ENCODE peak calls at places on chromosome 20, in five cellular contexts. One of them, this sample, is unnamed.

GRCh38 chr20:48897298-48898044 is 24.0 kb upstream of the ARFGEF2 start:
- DNase-seq in GM12865: no peak
- DNase-seq in CD4-positive, CD25-positive, alpha-beta regulatory T cell: no peak
- DNase-seq in psoas muscle: no peak
- DNase-seq in foreskin fibroblast: peak
- DNase-seq in this sample: peak

GRCh38 chr20:10322073-10323012 is 103.7 kb downstream of the SNAP25 start:
- DNase-seq in CD4-positive, CD25-positive, alpha-beta regulatory T cell: no peak
- DNase-seq in psoas muscle: no peak
- DNase-seq in foreskin fibroblast: peak
- DNase-seq in GM12865: no peak
- DNase-seq in this sample: no peak

GRCh38 chr20:51528263-51529026 is 14.1 kb downstream of the NFATC2 start:
- DNase-seq in psoas muscle: no peak
- DNase-seq in GM12865: peak
- DNase-seq in CD4-positive, CD25-positive, alpha-beta regulatory T cell: peak
- DNase-seq in foreskin fibroblast: no peak
- DNase-seq in this sample: no peak

GRCh38 chr20:3172933-3173581 is at the start of gene LZTS3:
- DNase-seq in GM12865: peak
- DNase-seq in psoas muscle: peak
- DNase-seq in foreskin fibroblast: peak
- DNase-seq in CD4-positive, CD25-positive, alpha-beta regulatory T cell: peak
- DNase-seq in this sample: no peak

GRCh38 chr20:34747479-34747878 is 43.3 kb downstream of the TP53INP2 start:
- DNase-seq in CD4-positive, CD25-positive, alpha-beta regulatory T cell: no peak
- DNase-seq in foreskin fibroblast: no peak
- DNase-seq in GM12865: peak
- DNase-seq in psoas muscle: no peak
- DNase-seq in this sample: no peak

GRCh38 chr20:20849126-20849525 is 136.7 kb upstream of the RALGAPA2 start:
- DNase-seq in psoas muscle: no peak
- DNase-seq in GM12865: no peak
- DNase-seq in foreskin fibroblast: no peak
- DNase-seq in CD4-positive, CD25-positive, alpha-beta regulatory T cell: no peak
- DNase-seq in this sample: no peak

GRCh38 chr20:6348908-6349307 is 226.1 kb upstream of the FERMT1 start:
- DNase-seq in foreskin fibroblast: no peak
- DNase-seq in psoas muscle: no peak
- DNase-seq in GM12865: no peak
- DNase-seq in CD4-positive, CD25-positive, alpha-beta regulatory T cell: no peak
- DNase-seq in this sample: no peak

GRCh38 chr20:61629361-61630239 is 377.5 kb downstream of the CDH4 start:
- DNase-seq in CD4-positive, CD25-positive, alpha-beta regulatory T cell: no peak
- DNase-seq in GM12865: no peak
- DNase-seq in foreskin fibroblast: no peak
- DNase-seq in psoas muscle: no peak
- DNase-seq in this sample: no peak

GRCh38 chr20:62426678-62427077 is 661 bp downstream of the RBBP8NL start:
- DNase-seq in GM12865: no peak
- DNase-seq in psoas muscle: no peak
- DNase-seq in CD4-positive, CD25-positive, alpha-beta regulatory T cell: no peak
- DNase-seq in foreskin fibroblast: no peak
- DNase-seq in this sample: no peak

GRCh38 chr20:41029150-41029872 is 689 bp downstream of the TOP1 start:
- DNase-seq in psoas muscle: peak
- DNase-seq in GM12865: peak
- DNase-seq in foreskin fibroblast: no peak
- DNase-seq in CD4-positive, CD25-positive, alpha-beta regulatory T cell: peak
- DNase-seq in this sample: no peak

GRCh38 chr20:4951299-4951698 is 50.0 kb downstream of the SLC23A2 start:
- DNase-seq in GM12865: no peak
- DNase-seq in foreskin fibroblast: peak
- DNase-seq in psoas muscle: no peak
- DNase-seq in CD4-positive, CD25-positive, alpha-beta regulatory T cell: no peak
- DNase-seq in this sample: peak

DNA sequence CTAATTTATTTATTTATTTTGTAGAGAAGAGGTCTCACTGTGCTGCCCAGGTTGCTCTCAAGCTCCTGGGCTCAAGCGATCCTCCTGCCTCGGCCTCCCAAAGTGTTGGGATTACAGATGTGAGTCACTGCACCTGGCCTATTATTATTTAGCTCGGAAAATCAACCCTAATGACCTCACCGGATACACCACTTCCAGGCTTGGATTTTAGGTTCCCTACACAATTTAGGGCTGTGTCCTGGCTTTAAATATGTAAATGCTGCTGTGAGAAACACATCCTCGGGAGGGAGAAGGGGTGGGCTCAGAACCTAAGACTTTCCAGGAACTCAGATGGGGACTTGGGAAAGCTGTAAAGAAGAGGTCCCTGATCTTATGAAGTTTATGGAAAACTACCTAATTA is 51.0 kb upstream of the SLC32A1 start:
- DNase-seq in CD4-positive, CD25-positive, alpha-beta regulatory T cell: no peak
- DNase-seq in foreskin fibroblast: no peak
- DNase-seq in psoas muscle: no peak
- DNase-seq in GM12865: no peak
- DNase-seq in this sample: no peak
- H3K4me3 ChIP-seq in CD4-positive, CD25-positive, alpha-beta regulatory T cell: peak
- H3K4me3 ChIP-seq in foreskin fibroblast: peak
- H3K4me3 ChIP-seq in psoas muscle: no peak
- H3K4me3 ChIP-seq in GM12865: no peak
- H3K4me3 ChIP-seq in this sample: peak

GRCh38 chr20:46894971-46895905 is 595 bp downstream of the EYA2 start:
- DNase-seq in psoas muscle: peak
- DNase-seq in GM12865: peak
- DNase-seq in CD4-positive, CD25-positive, alpha-beta regulatory T cell: no peak
- DNase-seq in foreskin fibroblast: peak
- DNase-seq in this sample: no peak

GRCh38 chr20:46893877-46894578 is 615 bp upstream of the EYA2 start:
- DNase-seq in psoas muscle: no peak
- DNase-seq in foreskin fibroblast: no peak
- DNase-seq in CD4-positive, CD25-positive, alpha-beta regulatory T cell: no peak
- DNase-seq in GM12865: no peak
- DNase-seq in this sample: no peak

GRCh38 chr20:46895906-46896242 is 1.2 kb downstream of the EYA2 start:
- DNase-seq in foreskin fibroblast: no peak
- DNase-seq in psoas muscle: no peak
- DNase-seq in CD4-positive, CD25-positive, alpha-beta regulatory T cell: no peak
- DNase-seq in GM12865: no peak
- DNase-seq in this sample: no peak

GRCh38 chr20:46893051-46893450 is 1.6 kb upstream of the EYA2 start:
- DNase-seq in CD4-positive, CD25-positive, alpha-beta regulatory T cell: no peak
- DNase-seq in foreskin fibroblast: no peak
- DNase-seq in psoas muscle: no peak
- DNase-seq in GM12865: no peak
- DNase-seq in this sample: no peak

GRCh38 chr20:46894579-46894958 is at the start of gene EYA2:
- DNase-seq in CD4-positive, CD25-positive, alpha-beta regulatory T cell: no peak
- DNase-seq in psoas muscle: peak
- DNase-seq in foreskin fibroblast: peak
- DNase-seq in GM12865: peak
- DNase-seq in this sample: no peak
- H3K4me3 ChIP-seq in CD4-positive, CD25-positive, alpha-beta regulatory T cell: no peak
- H3K4me3 ChIP-seq in psoas muscle: peak
- H3K4me3 ChIP-seq in foreskin fibroblast: peak
- H3K4me3 ChIP-seq in GM12865: peak
- H3K4me3 ChIP-seq in this sample: peak

GRCh38 chr20:63751471-63752271 is 12.1 kb downstream of the SLC2A4RG start:
- DNase-seq in psoas muscle: no peak
- DNase-seq in GM12865: no peak
- DNase-seq in foreskin fibroblast: no peak
- DNase-seq in CD4-positive, CD25-positive, alpha-beta regulatory T cell: no peak
- DNase-seq in this sample: no peak

GRCh38 chr20:63748356-63749270 is 9.0 kb downstream of the SLC2A4RG start:
- DNase-seq in CD4-positive, CD25-positive, alpha-beta regulatory T cell: no peak
- DNase-seq in psoas muscle: no peak
- DNase-seq in GM12865: no peak
- DNase-seq in foreskin fibroblast: no peak
- DNase-seq in this sample: no peak

GRCh38 chr20:63752411-63753101 is 13.0 kb downstream of the SLC2A4RG start:
- DNase-seq in psoas muscle: no peak
- DNase-seq in GM12865: no peak
- DNase-seq in foreskin fibroblast: no peak
- DNase-seq in CD4-positive, CD25-positive, alpha-beta regulatory T cell: no peak
- DNase-seq in this sample: no peak

GRCh38 chr20:63749597-63750508 is 10.3 kb downstream of the SLC2A4RG start:
- DNase-seq in GM12865: no peak
- DNase-seq in foreskin fibroblast: no peak
- DNase-seq in psoas muscle: no peak
- DNase-seq in CD4-positive, CD25-positive, alpha-beta regulatory T cell: no peak
- DNase-seq in this sample: no peak

GRCh38 chr20:63750807-63751470 is 11.4 kb downstream of the SLC2A4RG start:
- DNase-seq in GM12865: no peak
- DNase-seq in CD4-positive, CD25-positive, alpha-beta regulatory T cell: peak
- DNase-seq in psoas muscle: no peak
- DNase-seq in foreskin fibroblast: no peak
- DNase-seq in this sample: no peak
- H3K4me3 ChIP-seq in GM12865: no peak
- H3K4me3 ChIP-seq in CD4-positive, CD25-positive, alpha-beta regulatory T cell: peak
- H3K4me3 ChIP-seq in psoas muscle: no peak
- H3K4me3 ChIP-seq in foreskin fibroblast: no peak
- H3K4me3 ChIP-seq in this sample: no peak

DNA sequence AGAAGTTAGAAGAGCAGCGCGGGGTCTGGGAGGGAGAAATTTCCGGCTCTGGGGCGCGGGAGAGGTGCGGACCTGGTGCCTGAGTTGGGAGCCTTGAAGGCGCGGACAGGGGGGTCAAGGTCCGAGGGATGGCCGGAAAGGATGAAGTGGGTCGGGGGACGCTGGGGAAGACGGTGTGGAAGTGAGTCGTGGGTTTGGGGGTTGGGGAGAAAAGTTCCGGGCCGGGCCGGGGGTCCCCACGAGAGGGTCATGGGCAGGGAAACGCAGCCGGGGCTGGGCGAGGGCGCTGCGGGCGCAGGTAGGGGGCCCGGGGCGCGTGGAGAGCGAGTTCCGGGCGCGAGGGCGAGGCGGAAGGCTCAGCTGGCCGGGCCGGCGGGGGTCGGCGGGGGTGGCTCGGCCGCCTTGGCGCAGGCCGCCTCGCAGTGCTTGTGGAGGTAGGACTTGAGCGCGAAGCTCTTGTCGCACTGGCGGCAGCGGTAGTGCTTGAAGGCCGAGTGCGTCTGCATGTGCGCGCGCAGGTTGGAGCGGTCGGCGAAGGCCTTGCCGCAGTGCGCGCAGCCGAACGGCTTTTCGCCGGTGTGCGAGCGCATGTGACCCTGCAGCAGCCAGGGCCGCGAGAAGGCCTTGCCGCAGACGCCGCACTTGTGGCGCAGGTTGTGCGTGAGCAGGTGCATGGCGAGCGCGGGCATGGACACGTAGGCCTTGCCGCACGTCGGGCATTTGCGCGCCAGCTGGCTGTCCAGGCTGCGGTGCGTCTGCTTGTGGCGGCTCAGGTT is 10.5 kb upstream of the SRXN1 start:
- DNase-seq in GM12865: no peak
- DNase-seq in psoas muscle: no peak
- DNase-seq in CD4-positive, CD25-positive, alpha-beta regulatory T cell: no peak
- DNase-seq in foreskin fibroblast: peak
- DNase-seq in this sample: no peak
- H3K4me3 ChIP-seq in GM12865: no peak
- H3K4me3 ChIP-seq in psoas muscle: peak
- H3K4me3 ChIP-seq in CD4-positive, CD25-positive, alpha-beta regulatory T cell: no peak
- H3K4me3 ChIP-seq in foreskin fibroblast: no peak
- H3K4me3 ChIP-seq in this sample: no peak

GRCh38 chr20:58851969-58852458 is 502 bp upstream of the GNAS start:
- DNase-seq in psoas muscle: no peak
- DNase-seq in foreskin fibroblast: no peak
- DNase-seq in GM12865: no peak
- DNase-seq in CD4-positive, CD25-positive, alpha-beta regulatory T cell: no peak
- DNase-seq in this sample: no peak
- H3K4me3 ChIP-seq in psoas muscle: peak
- H3K4me3 ChIP-seq in foreskin fibroblast: peak
- H3K4me3 ChIP-seq in GM12865: no peak
- H3K4me3 ChIP-seq in CD4-positive, CD25-positive, alpha-beta regulatory T cell: no peak
- H3K4me3 ChIP-seq in this sample: peak

DNA sequence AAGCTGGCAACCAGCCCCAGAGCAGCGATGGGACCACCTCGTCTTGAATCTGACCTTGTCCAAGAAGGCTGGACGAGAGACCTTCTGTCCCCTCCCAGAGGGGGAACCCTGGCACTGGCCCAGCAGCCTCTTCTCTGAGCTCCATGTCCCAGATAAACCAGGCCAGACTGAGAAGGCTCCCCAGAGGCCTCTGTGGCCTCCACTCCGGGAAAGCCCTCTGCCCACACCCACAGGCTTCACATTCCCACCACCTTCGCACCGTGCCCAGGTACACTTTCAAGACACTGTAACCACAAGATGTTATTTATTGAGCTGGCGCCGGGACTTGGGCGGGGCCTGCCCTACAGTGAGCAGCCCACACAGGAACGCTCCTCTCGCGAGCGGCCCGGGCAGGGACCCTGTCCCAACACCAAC is 33.2 kb downstream of the ADA start:
- DNase-seq in foreskin fibroblast: no peak
- DNase-seq in psoas muscle: no peak
- DNase-seq in CD4-positive, CD25-positive, alpha-beta regulatory T cell: peak
- DNase-seq in GM12865: no peak
- DNase-seq in this sample: no peak
- H3K4me3 ChIP-seq in foreskin fibroblast: no peak
- H3K4me3 ChIP-seq in psoas muscle: no peak
- H3K4me3 ChIP-seq in CD4-positive, CD25-positive, alpha-beta regulatory T cell: peak
- H3K4me3 ChIP-seq in GM12865: no peak
- H3K4me3 ChIP-seq in this sample: no peak

GRCh38 chr20:1424336-1424735 is 31.5 kb upstream of the FKBP1A start:
- DNase-seq in GM12865: no peak
- DNase-seq in CD4-positive, CD25-positive, alpha-beta regulatory T cell: no peak
- DNase-seq in psoas muscle: no peak
- DNase-seq in foreskin fibroblast: no peak
- DNase-seq in this sample: no peak

GRCh38 chr20:1422756-1423155 is 29.9 kb upstream of the FKBP1A start:
- DNase-seq in GM12865: no peak
- DNase-seq in CD4-positive, CD25-positive, alpha-beta regulatory T cell: no peak
- DNase-seq in foreskin fibroblast: peak
- DNase-seq in psoas muscle: no peak
- DNase-seq in this sample: no peak

GRCh38 chr20:1423206-1423605 is 30.4 kb upstream of the FKBP1A start:
- DNase-seq in foreskin fibroblast: no peak
- DNase-seq in CD4-positive, CD25-positive, alpha-beta regulatory T cell: no peak
- DNase-seq in psoas muscle: no peak
- DNase-seq in GM12865: no peak
- DNase-seq in this sample: no peak

GRCh38 chr20:1426231-1426849 is 33.5 kb upstream of the FKBP1A start:
- DNase-seq in psoas muscle: no peak
- DNase-seq in foreskin fibroblast: no peak
- DNase-seq in CD4-positive, CD25-positive, alpha-beta regulatory T cell: no peak
- DNase-seq in GM12865: no peak
- DNase-seq in this sample: no peak

DNA sequence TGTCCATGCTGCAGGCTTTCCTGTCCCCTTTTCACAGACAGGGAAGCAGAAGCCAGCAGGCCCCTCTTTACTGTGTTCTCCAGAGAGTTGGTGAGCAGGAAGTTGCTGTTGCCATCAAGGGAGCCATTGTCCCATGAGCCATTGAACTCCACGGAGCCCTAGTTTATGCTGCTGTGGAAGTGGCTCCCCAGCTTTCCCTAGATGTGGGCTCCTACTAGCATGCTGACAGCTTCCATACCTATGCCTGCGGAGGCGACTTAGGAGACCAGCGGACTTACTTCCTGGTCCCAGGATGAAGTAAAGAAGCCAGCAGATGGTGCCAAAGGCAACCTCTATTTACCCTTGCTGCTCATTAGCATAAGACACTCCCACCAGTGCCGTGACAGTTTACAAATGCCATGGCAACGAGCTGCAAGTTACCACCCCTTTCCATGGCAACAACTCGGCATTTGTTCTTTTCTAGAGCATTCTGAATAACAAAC is 30.8 kb upstream of the FKBP1A start:
- DNase-seq in psoas muscle: no peak
- DNase-seq in foreskin fibroblast: peak
- DNase-seq in GM12865: peak
- DNase-seq in CD4-positive, CD25-positive, alpha-beta regulatory T cell: no peak
- DNase-seq in this sample: peak
- H3K4me3 ChIP-seq in psoas muscle: no peak
- H3K4me3 ChIP-seq in foreskin fibroblast: no peak
- H3K4me3 ChIP-seq in GM12865: no peak
- H3K4me3 ChIP-seq in CD4-positive, CD25-positive, alpha-beta regulatory T cell: no peak
- H3K4me3 ChIP-seq in this sample: no peak